ENCODE peak calls at places on chromosomes 7 and 10, in ten cellular contexts. D is HEK293T; W is AG08396; R is heart right ventricle; S is EH; A is heart left ventricle; J is activated naive CD8-positive, alpha-beta T cell treated with anti-CD3 and anti-CD28 coated beads, Interleukin-2, amount 10 ng/mL, durations not matched to agents 7 days and 5 days; M is C1 segment of cervical spinal cord; H is IMR-90; Z is AG09309. O is an unnamed sample.

GRCh38 chr10:74892874-74893273 is 66.5 kb downstream of the KAT6B start:
- DNase-seq in D (no peak), W (no peak), R (no peak), S (no peak), A (no peak), J (no peak), M (no peak), H (no peak), Z (no peak), O (no peak)

GRCh38 chr10:89278034-89278535 is 23.8 kb upstream of the IFIT2 start:
- DNase-seq in D (no peak), W (peak), R (peak), S (peak), A (peak), J (no peak), M (peak), H (peak), Z (peak), O (peak)

GRCh38 chr10:132322621-132323048 is 9.4 kb upstream of the LRRC27 start:
- DNase-seq in D (no peak), W (no peak), R (no peak), S (peak), A (no peak), J (no peak), M (no peak), H (peak), Z (peak), O (no peak)

GRCh38 chr10:88186335-88186734 is 322.9 kb downstream of the PTEN start:
- DNase-seq in D (no peak), W (peak), R (no peak), S (peak), A (no peak), J (no peak), M (no peak), H (peak), Z (peak), O (peak)

GRCh38 chr7:73834626-73835191 is 3.9 kb downstream of the CLDN4 start:
- DNase-seq in D (no peak), W (no peak), R (no peak), S (no peak), A (no peak), J (no peak), M (no peak), H (no peak), Z (no peak), O (no peak)

GRCh38 chr7:81616951-81617350 is 152.9 kb downstream of the HGF start:
- DNase-seq in D (no peak), W (no peak), R (no peak), S (peak), A (no peak), J (no peak), M (no peak), H (peak), Z (no peak), O (no peak)

GRCh38 chr7:69162931-69163330 is 435.3 kb upstream of the AUTS2 start:
- DNase-seq in D (no peak), W (no peak), R (no peak), S (no peak), A (no peak), J (no peak), M (no peak), H (no peak), Z (no peak), O (no peak)

GRCh38 chr10:7622969-7623368 is 43.8 kb downstream of the ITIH5 start:
- DNase-seq in D (no peak), W (no peak), R (no peak), S (no peak), A (no peak), J (no peak), M (no peak), H (no peak), Z (no peak), O (no peak)

GRCh38 chr10:6953131-6953834 is 373.2 kb upstream of the PRKCQ start:
- DNase-seq in D (no peak), W (no peak), R (no peak), S (peak), A (no peak), J (no peak), M (no peak), H (peak), Z (no peak), O (no peak)

GRCh38 chr7:98802088-98802780 is 67.6 kb downstream of the TMEM130 start:
- DNase-seq in D (peak), W (peak), R (peak), S (peak), A (peak), J (no peak), M (no peak), H (peak), Z (no peak), O (no peak)

GRCh38 chr10:47008769-47009168 is 97.5 kb downstream of the PTPN20 start:
- DNase-seq in D (no peak), W (no peak), R (no peak), S (no peak), A (no peak), J (no peak), M (no peak), H (no peak), Z (no peak), O (no peak)

GRCh38 chr10:112082134-112082533 is 101.4 kb downstream of the GPAM start:
- DNase-seq in D (no peak), W (no peak), R (peak), S (no peak), A (peak), J (no peak), M (no peak), H (no peak), Z (no peak), O (no peak)

GRCh38 chr7:102978280-102978679 is 65.5 kb downstream of the LRRC17 start:
- DNase-seq in D (no peak), W (no peak), R (no peak), S (peak), A (no peak), J (no peak), M (no peak), H (peak), Z (no peak), O (no peak)